ENCODE peak calls at places on chromosomes 2 and 18, in seven cellular contexts. C is fibroblast of pulmonary artery; N is left ventricle myocardium inferior; V is natural killer cell; R is pancreas; L is CD4-positive, alpha-beta T cell; Q is spleen. O is an unnamed sample.

GRCh38 chr2:24702800-24703199 is 90.4 kb downstream of the PTRHD1 start:
- DNase-seq in C (peak), N (no peak), V (no peak), R (no peak), L (no peak), Q (no peak), O (no peak)

GRCh38 chr2:209671280-209671679 is 100.4 kb upstream of the UNC80 start:
- DNase-seq in C (no peak), N (no peak), V (no peak), R (no peak), L (no peak), Q (no peak), O (no peak)

GRCh38 chr2:168278424-168278888 is 31.1 kb upstream of the STK39 start:
- DNase-seq in C (peak), N (no peak), V (no peak), R (no peak), L (no peak), Q (no peak), O (no peak)

GRCh38 chr2:212359425-212360067 is 179.1 kb downstream of the ERBB4 start:
- DNase-seq in C (no peak), N (no peak), V (no peak), R (no peak), L (no peak), Q (no peak), O (no peak)

GRCh38 chr18:58080516-58080915 is 36.5 kb downstream of the NEDD4L start:
- DNase-seq in C (no peak), N (no peak), V (no peak), R (no peak), L (no peak), Q (no peak), O (no peak)

GRCh38 chr2:240990266-240990529 is 8.2 kb upstream of the SNED1 start:
- DNase-seq in C (no peak), N (no peak), V (no peak), R (no peak), L (no peak), Q (no peak), O (no peak)

GRCh38 chr2:6506311-6507258 is 359.1 kb downstream of the CMPK2 start:
- DNase-seq in C (no peak), N (no peak), V (no peak), R (no peak), L (no peak), Q (no peak), O (no peak)

GRCh38 chr2:120683081-120683480 is 52.6 kb upstream of the GLI2 start:
- DNase-seq in C (no peak), N (no peak), V (no peak), R (no peak), L (no peak), Q (peak), O (no peak)

GRCh38 chr2:235419996-235420395 is 73.8 kb upstream of the AGAP1 start:
- DNase-seq in C (no peak), N (no peak), V (no peak), R (no peak), L (no peak), Q (no peak), O (no peak)

GRCh38 chr2:127101048-127101611 is 5.8 kb downstream of the BIN1 start:
- DNase-seq in C (no peak), N (no peak), V (no peak), R (no peak), L (no peak), Q (peak), O (no peak)

GRCh38 chr2:8860239-8860638 is 22.8 kb upstream of the KIDINS220 start:
- DNase-seq in C (peak), N (no peak), V (no peak), R (no peak), L (no peak), Q (no peak), O (no peak)

GRCh38 chr2:75006041-75006440 is 47.6 kb downstream of the POLE4 start:
- DNase-seq in C (no peak), N (no peak), V (no peak), R (no peak), L (no peak), Q (no peak), O (no peak)

GRCh38 chr2:11102466-11102865 is 52.8 kb upstream of the SLC66A3 start:
- DNase-seq in C (no peak), N (no peak), V (no peak), R (no peak), L (no peak), Q (no peak), O (no peak)
- TF ChIP-seq CTCF in C (no peak), N (no peak), V (no peak), R (no peak), L (no peak), Q (no peak), O (no peak)

GRCh38 chr2:159941729-159942128 is 120.7 kb downstream of the PLA2R1 start:
- DNase-seq in C (peak), N (no peak), V (no peak), R (no peak), L (no peak), Q (no peak), O (no peak)
- TF ChIP-seq CTCF in C (no peak), N (no peak), V (no peak), R (no peak), L (no peak), Q (no peak), O (no peak)

GRCh38 chr2:37418956-37419355 is 74.5 kb downstream of the QPCT start:
- DNase-seq in C (no peak), N (no peak), V (no peak), R (no peak), L (no peak), Q (no peak), O (no peak)
- TF ChIP-seq CTCF in C (no peak), N (no peak), V (no peak), R (no peak), L (no peak), Q (no peak), O (no peak)

GRCh38 chr2:72935611-72935957 is 18.3 kb downstream of the EMX1 start:
- DNase-seq in C (no peak), N (no peak), V (no peak), R (no peak), L (no peak), Q (peak), O (no peak)

GRCh38 chr2:72936669-72937355 is 19.5 kb downstream of the EMX1 start:
- DNase-seq in C (no peak), N (no peak), V (no peak), R (no peak), L (no peak), Q (no peak), O (no peak)

GRCh38 chr2:72933646-72934151 is 16.4 kb downstream of the EMX1 start:
- DNase-seq in C (no peak), N (no peak), V (no peak), R (no peak), L (no peak), Q (peak), O (no peak)

GRCh38 chr2:72933207-72933606 is 15.9 kb downstream of the EMX1 start:
- DNase-seq in C (no peak), N (no peak), V (no peak), R (no peak), L (no peak), Q (no peak), O (no peak)

GRCh38 chr2:72934683-72935610 is 17.6 kb downstream of the EMX1 start:
- DNase-seq in C (no peak), N (no peak), V (no peak), R (no peak), L (no peak), Q (peak), O (no peak)
- TF ChIP-seq CTCF in C (peak), N (peak), V (no peak), R (peak), L (no peak), Q (no peak), O (no peak)

DNA sequence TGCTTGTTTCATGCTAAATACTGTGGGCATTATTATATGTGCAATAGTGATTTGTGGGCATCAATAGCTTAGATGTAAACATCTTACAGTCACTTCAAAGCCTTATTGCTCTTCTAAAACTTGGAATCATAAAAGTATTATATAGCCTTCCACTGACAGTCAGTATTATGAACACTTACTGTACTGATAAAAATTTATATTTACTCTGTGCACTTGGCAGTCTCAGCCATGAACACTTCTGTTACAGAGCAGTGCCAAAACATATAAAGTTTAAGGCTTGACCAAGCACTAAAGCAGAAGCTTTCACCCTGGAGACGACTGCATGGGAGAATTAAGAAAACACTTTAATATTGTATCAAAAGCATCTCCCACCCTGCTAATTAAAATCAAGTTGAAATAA is 751.1 kb downstream of the SATB2 start:
- DNase-seq in C (no peak), N (no peak), V (no peak), R (no peak), L (no peak), Q (no peak), O (no peak)
- TF ChIP-seq CTCF in C (no peak), N (no peak), V (no peak), R (no peak), L (no peak), Q (no peak), O (no peak)

GRCh38 chr2:48600204-48600813 is 17.3 kb upstream of the GTF2A1L start:
- DNase-seq in C (peak), N (no peak), V (no peak), R (no peak), L (no peak), Q (no peak), O (no peak)

GRCh38 chr2:48605482-48606175 is 12.0 kb upstream of the GTF2A1L start:
- DNase-seq in C (peak), N (no peak), V (no peak), R (no peak), L (no peak), Q (no peak), O (no peak)

GRCh38 chr2:48600917-48601316 is 16.7 kb upstream of the GTF2A1L start:
- DNase-seq in C (peak), N (no peak), V (no peak), R (no peak), L (no peak), Q (no peak), O (no peak)

GRCh38 chr2:48601349-48601748 is 16.3 kb upstream of the GTF2A1L start:
- DNase-seq in C (peak), N (no peak), V (no peak), R (no peak), L (no peak), Q (no peak), O (no peak)
- TF ChIP-seq CTCF in C (peak), N (peak), V (no peak), R (no peak), L (no peak), Q (no peak), O (no peak)

GRCh38 chr18:43080671-43081070 is 34.8 kb downstream of the RIT2 start:
- DNase-seq in C (no peak), N (no peak), V (no peak), R (no peak), L (no peak), Q (no peak), O (no peak)
- TF ChIP-seq CTCF in C (no peak), N (no peak), V (no peak), R (no peak), L (no peak), Q (no peak), O (no peak)

DNA sequence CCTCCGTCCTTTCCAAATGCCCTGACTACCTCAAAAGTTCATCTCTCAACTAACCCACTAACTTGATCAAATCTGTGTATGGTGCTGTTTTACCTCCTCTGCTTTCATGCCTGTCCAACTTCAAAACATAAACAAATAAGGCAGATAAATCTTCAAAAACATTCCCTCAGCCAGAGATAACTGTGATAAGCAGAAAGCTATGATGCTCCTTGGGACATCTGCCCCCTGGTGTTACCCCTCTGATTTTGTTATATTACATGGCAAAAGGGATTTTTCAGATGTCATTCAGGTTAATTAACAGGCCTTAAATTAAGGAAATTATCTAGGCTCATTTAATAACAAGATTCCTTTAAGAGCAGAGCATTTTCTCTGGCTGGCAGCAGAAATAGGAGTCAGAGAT is 810.8 kb upstream of the CHAC2 start:
- DNase-seq in C (no peak), N (no peak), V (no peak), R (no peak), L (no peak), Q (no peak), O (no peak)
- TF ChIP-seq CTCF in C (no peak), N (no peak), V (no peak), R (no peak), L (no peak), Q (no peak), O (no peak)

O was measured in activated B cell treated with CpG ODN at 0.5 μM for 24 hours.